ENCODE peak calls at places on chromosomes 5 and 9, in four cellular contexts. B, I, R and L are unnamed samples.

GRCh38 chr9:20529837-20530236 is 92.5 kb downstream of the MLLT3 start:
- DNase-seq in I (no peak), B (no peak), R (no peak), L (no peak)

GRCh38 chr5:134018154-134018985 is 13.6 kb upstream of the VDAC1 start:
- DNase-seq in R (no peak), B (no peak), I (peak; percentile 22), L (no peak)

GRCh38 chr9:134355561-134356278 is 29.5 kb downstream of the RXRA start:
- DNase-seq in B (no peak), I (no peak), R (no peak), L (peak; percentile 87)

GRCh38 chr5:143154495-143155375 is 248.8 kb downstream of the NR3C1 start:
- DNase-seq in B (no peak), I (peak; percentile 42), R (no peak), L (no peak)

GRCh38 chr9:116806075-116806474 is 119.0 kb downstream of the TRIM32 start:
- DNase-seq in I (peak; percentile 16), R (no peak), B (no peak), L (no peak)

GRCh38 chr5:3307982-3308621 is 287.5 kb upstream of the IRX1 start:
- DNase-seq in B (no peak), R (no peak), I (no peak), L (no peak)

GRCh38 chr5:172707285-172708182 is 63.5 kb downstream of the DUSP1 start:
- DNase-seq in B (peak; percentile 65), I (peak; percentile 76), R (no peak), L (peak; percentile 39)

GRCh38 chr9:29214702-29215248 is 1641.5 kb upstream of the C9orf72 start:
- DNase-seq in I (no peak), R (no peak), B (no peak), L (peak; percentile 22)

GRCh38 chr9:79707589-79707988 is 135.8 kb downstream of the TLE4 start:
- DNase-seq in I (no peak), R (no peak), B (no peak), L (no peak)

GRCh38 chr5:146027746-146028145 is 77.6 kb downstream of the PLAC8L1 start:
- DNase-seq in B (no peak), I (no peak), R (no peak), L (no peak)

GRCh38 chr5:82635561-82636288 is 357.6 kb upstream of the RPS23 start:
- DNase-seq in I (peak; percentile 86), R (no peak), B (no peak), L (no peak)

GRCh38 chr9:111897831-111898144 is 1.2 kb downstream of the UGCG start:
- DNase-seq in R (no peak), B (no peak), I (no peak), L (no peak)

GRCh38 chr5:156934450-156935211 is 28.4 kb downstream of the TIMD4 start:
- DNase-seq in R (peak; percentile 45), B (no peak), I (no peak), L (peak; percentile 20)

GRCh38 chr5:39452846-39453245 is 28.1 kb upstream of the DAB2 start:
- DNase-seq in R (no peak), B (no peak), I (peak; percentile 75), L (no peak)

GRCh38 chr5:154779105-154779504 is 23.9 kb downstream of the LARP1 start:
- DNase-seq in I (peak; percentile 93), B (no peak), R (no peak), L (no peak)

GRCh38 chr9:109817146-109817845 is 37.3 kb downstream of the PALM2AKAP2 start:
- DNase-seq in B (no peak), I (peak; percentile 83), R (no peak), L (no peak)

GRCh38 chr5:123809594-123810172 is 297.7 kb downstream of the CSNK1G3 start:
- DNase-seq in B (no peak), R (no peak), I (no peak), L (no peak)

GRCh38 chr9:81559741-81560140 is 129.6 kb downstream of the TLE1 start:
- DNase-seq in I (peak; percentile 95), B (no peak), R (no peak), L (no peak)

GRCh38 chr5:59732301-59732700 is 161.2 kb downstream of the PDE4D start:
- DNase-seq in B (no peak), R (no peak), I (no peak), L (no peak)